ENCODE peak calls at places on chromosomes 4 and X, in eight cellular contexts. One of them, this sample, is unnamed.
A peak's percentile ranks its signal among the peaks of the same experiment; 100 is the strongest.

GRCh38 chr4:186554485-186554884 is 882 bp downstream of the MTNR1A start:
- DNase-seq in sigmoid colon: no peak
- DNase-seq in HCT116: peak; percentile 37
- DNase-seq in GM12891: no peak
- DNase-seq in breast epithelium: no peak
- DNase-seq in SK-N-SH: no peak
- DNase-seq in H1: no peak
- DNase-seq in K562: no peak
- DNase-seq in this sample: no peak

GRCh38 chr4:82515705-82516104 is 46.1 kb downstream of the TMEM150C start:
- DNase-seq in sigmoid colon: no peak
- DNase-seq in HCT116: no peak
- DNase-seq in GM12891: no peak
- DNase-seq in breast epithelium: peak; percentile 78
- DNase-seq in SK-N-SH: no peak
- DNase-seq in H1: no peak
- DNase-seq in K562: no peak
- DNase-seq in this sample: no peak

GRCh38 chrX:37302569-37302968 is 46.6 kb upstream of the PRRG1 start:
- DNase-seq in sigmoid colon: no peak
- DNase-seq in HCT116: peak; percentile 10
- DNase-seq in GM12891: no peak
- DNase-seq in breast epithelium: no peak
- DNase-seq in SK-N-SH: no peak
- DNase-seq in H1: no peak
- DNase-seq in K562: peak; percentile 9
- DNase-seq in this sample: no peak

GRCh38 chr4:83128235-83128929 is 13.9 kb upstream of the PLAC8 start:
- DNase-seq in sigmoid colon: no peak
- DNase-seq in HCT116: no peak
- DNase-seq in GM12891: no peak
- DNase-seq in breast epithelium: no peak
- DNase-seq in SK-N-SH: no peak
- DNase-seq in H1: no peak
- DNase-seq in K562: no peak
- DNase-seq in this sample: no peak

GRCh38 chr4:148030486-148030885 is 298.6 kb downstream of the ARHGAP10 start:
- DNase-seq in sigmoid colon: no peak
- DNase-seq in HCT116: no peak
- DNase-seq in GM12891: no peak
- DNase-seq in breast epithelium: no peak
- DNase-seq in SK-N-SH: no peak
- DNase-seq in H1: no peak
- DNase-seq in K562: no peak
- DNase-seq in this sample: no peak

GRCh38 chr4:52657630-52658501 is 1.2 kb downstream of the USP46 start:
- DNase-seq in sigmoid colon: peak; percentile 65
- DNase-seq in HCT116: peak; percentile 6
- DNase-seq in GM12891: no peak
- DNase-seq in breast epithelium: no peak
- DNase-seq in SK-N-SH: peak; percentile 45
- DNase-seq in H1: peak; percentile 70
- DNase-seq in K562: no peak
- DNase-seq in this sample: no peak

GRCh38 chrX:24204331-24204730 is 54.8 kb downstream of the ZFX start:
- DNase-seq in sigmoid colon: no peak
- DNase-seq in HCT116: no peak
- DNase-seq in GM12891: no peak
- DNase-seq in breast epithelium: no peak
- DNase-seq in SK-N-SH: no peak
- DNase-seq in H1: no peak
- DNase-seq in K562: no peak
- DNase-seq in this sample: no peak

GRCh38 chrX:22090181-22090580 is 58.1 kb downstream of the PHEX start:
- DNase-seq in sigmoid colon: no peak
- DNase-seq in HCT116: no peak
- DNase-seq in GM12891: no peak
- DNase-seq in breast epithelium: no peak
- DNase-seq in SK-N-SH: no peak
- DNase-seq in H1: no peak
- DNase-seq in K562: no peak
- DNase-seq in this sample: no peak

GRCh38 chr4:140020457-140021361 is 133.3 kb downstream of the MAML3 start:
- DNase-seq in sigmoid colon: no peak
- DNase-seq in HCT116: no peak
- DNase-seq in GM12891: no peak
- DNase-seq in breast epithelium: no peak
- DNase-seq in SK-N-SH: no peak
- DNase-seq in H1: no peak
- DNase-seq in K562: no peak
- DNase-seq in this sample: no peak

GRCh38 chr4:154416183-154416543 is 75.4 kb downstream of the DCHS2 start:
- DNase-seq in sigmoid colon: peak; percentile 77
- DNase-seq in HCT116: no peak
- DNase-seq in GM12891: no peak
- DNase-seq in breast epithelium: no peak
- DNase-seq in SK-N-SH: peak; percentile 4
- DNase-seq in H1: no peak
- DNase-seq in K562: peak; percentile 47
- DNase-seq in this sample: no peak

GRCh38 chr4:49063670-49064069 is 77.6 kb downstream of the CWH43 start:
- DNase-seq in sigmoid colon: no peak
- DNase-seq in HCT116: no peak
- DNase-seq in GM12891: no peak
- DNase-seq in breast epithelium: no peak
- DNase-seq in SK-N-SH: no peak
- DNase-seq in H1: no peak
- DNase-seq in K562: no peak
- DNase-seq in this sample: no peak

GRCh38 chr4:30817489-30817888 is 97.3 kb downstream of the PCDH7 start:
- DNase-seq in sigmoid colon: no peak
- DNase-seq in HCT116: no peak
- DNase-seq in GM12891: no peak
- DNase-seq in breast epithelium: no peak
- DNase-seq in SK-N-SH: no peak
- DNase-seq in H1: no peak
- DNase-seq in K562: no peak
- DNase-seq in this sample: no peak
- TF ChIP-seq POLR2AphosphoS5 in sigmoid colon: no peak
- TF ChIP-seq POLR2AphosphoS5 in HCT116: no peak
- TF ChIP-seq POLR2AphosphoS5 in GM12891: no peak
- TF ChIP-seq POLR2AphosphoS5 in breast epithelium: no peak
- TF ChIP-seq POLR2AphosphoS5 in SK-N-SH: no peak
- TF ChIP-seq POLR2AphosphoS5 in H1: no peak
- TF ChIP-seq POLR2AphosphoS5 in K562: no peak
- TF ChIP-seq POLR2AphosphoS5 in this sample: no peak

GRCh38 chr4:122731676-122732075 is 828 bp upstream of the BBS12 start:
- DNase-seq in sigmoid colon: no peak
- DNase-seq in HCT116: no peak
- DNase-seq in GM12891: no peak
- DNase-seq in breast epithelium: no peak
- DNase-seq in SK-N-SH: no peak
- DNase-seq in H1: no peak
- DNase-seq in K562: no peak
- DNase-seq in this sample: no peak
- TF ChIP-seq POLR2AphosphoS5 in sigmoid colon: no peak
- TF ChIP-seq POLR2AphosphoS5 in HCT116: no peak
- TF ChIP-seq POLR2AphosphoS5 in GM12891: no peak
- TF ChIP-seq POLR2AphosphoS5 in breast epithelium: no peak
- TF ChIP-seq POLR2AphosphoS5 in SK-N-SH: no peak
- TF ChIP-seq POLR2AphosphoS5 in H1: no peak
- TF ChIP-seq POLR2AphosphoS5 in K562: no peak
- TF ChIP-seq POLR2AphosphoS5 in this sample: no peak

GRCh38 chrX:41799661-41800060 is 75.7 kb downstream of the GPR82 start:
- DNase-seq in sigmoid colon: no peak
- DNase-seq in HCT116: no peak
- DNase-seq in GM12891: no peak
- DNase-seq in breast epithelium: no peak
- DNase-seq in SK-N-SH: no peak
- DNase-seq in H1: no peak
- DNase-seq in K562: no peak
- DNase-seq in this sample: no peak
- TF ChIP-seq POLR2AphosphoS5 in sigmoid colon: no peak
- TF ChIP-seq POLR2AphosphoS5 in HCT116: no peak
- TF ChIP-seq POLR2AphosphoS5 in GM12891: no peak
- TF ChIP-seq POLR2AphosphoS5 in breast epithelium: no peak
- TF ChIP-seq POLR2AphosphoS5 in SK-N-SH: no peak
- TF ChIP-seq POLR2AphosphoS5 in H1: no peak
- TF ChIP-seq POLR2AphosphoS5 in K562: no peak
- TF ChIP-seq POLR2AphosphoS5 in this sample: no peak

GRCh38 chrX:16839852-16840460 is 30.2 kb downstream of the RBBP7 start:
- DNase-seq in sigmoid colon: no peak
- DNase-seq in HCT116: no peak
- DNase-seq in GM12891: no peak
- DNase-seq in breast epithelium: no peak
- DNase-seq in SK-N-SH: no peak
- DNase-seq in H1: no peak
- DNase-seq in K562: no peak
- DNase-seq in this sample: no peak
- TF ChIP-seq POLR2AphosphoS5 in sigmoid colon: no peak
- TF ChIP-seq POLR2AphosphoS5 in HCT116: no peak
- TF ChIP-seq POLR2AphosphoS5 in GM12891: no peak
- TF ChIP-seq POLR2AphosphoS5 in breast epithelium: no peak
- TF ChIP-seq POLR2AphosphoS5 in SK-N-SH: no peak
- TF ChIP-seq POLR2AphosphoS5 in H1: peak; percentile 30
- TF ChIP-seq POLR2AphosphoS5 in K562: peak; percentile 4
- TF ChIP-seq POLR2AphosphoS5 in this sample: no peak

DNA sequence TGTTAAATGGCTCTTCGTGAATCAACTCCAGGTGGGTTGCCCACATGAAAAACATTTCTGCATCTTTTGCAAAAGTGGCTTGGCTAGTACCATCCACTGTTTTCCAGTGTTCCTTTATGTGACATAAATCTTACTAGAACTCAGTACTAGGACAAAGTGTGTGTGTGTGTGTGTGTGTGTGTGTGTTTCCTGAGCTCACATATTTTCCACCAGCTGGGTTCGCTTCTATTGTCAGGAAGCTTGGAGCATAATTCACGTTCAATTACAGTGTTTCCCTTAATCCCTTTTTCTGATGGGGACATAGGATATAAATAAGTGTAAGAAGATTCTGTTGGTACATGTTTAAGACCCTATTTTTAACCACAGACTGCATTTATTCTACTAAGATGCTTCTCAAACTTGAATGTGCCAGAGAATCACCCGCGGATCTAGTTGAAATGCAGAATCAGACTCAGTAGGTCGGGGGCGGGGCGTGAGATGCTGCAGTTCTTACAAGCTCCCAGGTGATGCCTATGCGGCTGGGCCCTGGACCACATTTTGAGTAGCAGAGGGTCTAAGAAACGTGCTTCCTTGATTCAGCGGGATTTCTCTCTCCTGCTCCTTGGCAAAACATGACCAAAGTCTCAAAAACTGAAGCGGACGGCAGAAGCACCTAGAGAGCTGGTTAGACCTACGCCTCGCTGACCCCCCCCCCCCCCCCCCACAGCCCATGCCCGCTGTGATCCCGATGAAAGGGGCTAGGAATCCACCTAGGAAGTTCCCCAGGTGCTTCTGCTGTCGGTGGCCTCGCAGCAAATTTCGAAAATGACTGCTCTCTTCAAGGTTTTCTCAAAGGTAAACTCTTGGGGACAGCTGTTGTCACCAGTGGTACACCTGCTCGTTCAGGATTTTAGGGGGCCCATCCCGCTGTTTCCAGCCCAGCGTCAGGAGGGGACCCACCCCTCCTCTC is 823 bp downstream of the CD99L2 start:
- DNase-seq in sigmoid colon: no peak
- DNase-seq in HCT116: no peak
- DNase-seq in GM12891: no peak
- DNase-seq in breast epithelium: no peak
- DNase-seq in SK-N-SH: peak; percentile 34
- DNase-seq in H1: no peak
- DNase-seq in K562: no peak
- DNase-seq in this sample: no peak
- TF ChIP-seq POLR2AphosphoS5 in sigmoid colon: no peak
- TF ChIP-seq POLR2AphosphoS5 in HCT116: no peak
- TF ChIP-seq POLR2AphosphoS5 in GM12891: no peak
- TF ChIP-seq POLR2AphosphoS5 in breast epithelium: no peak
- TF ChIP-seq POLR2AphosphoS5 in SK-N-SH: no peak
- TF ChIP-seq POLR2AphosphoS5 in H1: no peak
- TF ChIP-seq POLR2AphosphoS5 in K562: no peak
- TF ChIP-seq POLR2AphosphoS5 in this sample: no peak

DNA sequence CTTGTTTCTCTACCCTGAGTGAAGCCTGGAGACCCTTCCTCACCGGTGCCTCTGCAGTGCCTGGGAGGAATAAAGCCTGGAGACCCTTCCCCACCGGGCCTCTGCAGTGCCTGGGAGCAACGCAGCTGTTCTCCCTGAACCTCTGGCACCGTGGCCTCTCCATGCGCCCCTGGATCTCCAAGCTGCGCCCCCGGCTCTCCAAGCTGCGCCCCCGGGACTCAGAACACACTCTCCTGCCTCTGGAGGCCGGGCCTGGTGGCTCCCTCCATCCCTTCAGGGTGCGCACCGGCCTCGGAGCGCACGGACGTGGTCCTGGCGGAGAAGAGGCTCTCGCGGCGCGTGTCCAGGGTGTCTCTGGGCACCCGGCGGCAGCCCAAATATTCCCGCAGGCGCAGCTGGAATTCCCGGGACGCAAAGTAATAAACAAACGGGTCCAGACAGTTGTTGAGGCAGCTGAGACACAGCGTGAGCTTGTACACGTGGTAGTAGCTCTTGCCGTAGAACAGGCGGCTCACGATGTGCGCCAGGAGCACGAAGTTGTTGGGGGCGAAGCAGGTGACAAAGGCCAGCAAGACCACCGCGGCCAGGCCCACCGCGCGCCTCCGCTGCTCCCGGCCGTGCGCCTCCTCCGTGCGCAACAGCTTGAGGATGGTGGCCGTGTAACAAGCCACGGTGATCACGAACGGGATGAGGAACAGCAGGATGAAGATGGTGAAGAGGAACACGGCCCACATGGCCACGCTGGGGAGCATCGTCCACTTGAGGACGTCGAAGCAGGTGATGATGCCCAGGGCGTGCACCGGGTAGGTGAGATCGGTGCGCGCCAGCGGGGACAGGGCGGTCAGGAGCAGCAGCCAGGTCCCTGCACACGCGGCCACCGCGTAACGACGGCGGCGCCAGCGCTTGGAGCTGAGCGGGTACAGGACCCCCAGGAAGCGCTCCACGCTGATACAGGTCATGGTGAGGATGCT is 12.8 kb upstream of the ASMTL start:
- DNase-seq in sigmoid colon: peak; percentile 57
- DNase-seq in HCT116: no peak
- DNase-seq in GM12891: no peak
- DNase-seq in breast epithelium: peak; percentile 4
- DNase-seq in SK-N-SH: no peak
- DNase-seq in H1: no peak
- DNase-seq in K562: no peak
- DNase-seq in this sample: no peak
- TF ChIP-seq POLR2AphosphoS5 in sigmoid colon: no peak
- TF ChIP-seq POLR2AphosphoS5 in HCT116: no peak
- TF ChIP-seq POLR2AphosphoS5 in GM12891: no peak
- TF ChIP-seq POLR2AphosphoS5 in breast epithelium: no peak
- TF ChIP-seq POLR2AphosphoS5 in SK-N-SH: no peak
- TF ChIP-seq POLR2AphosphoS5 in H1: no peak
- TF ChIP-seq POLR2AphosphoS5 in K562: no peak
- TF ChIP-seq POLR2AphosphoS5 in this sample: no peak